ENCODE peak calls at places on chromosomes 16 and 17, in six cellular contexts. Y is activated CD8-positive, alpha-beta memory T cell treated with anti-CD3 and anti-CD28 coated beads, Interleukin-2, amount 10 ng/mL, durations not matched to agents 7 days and 5 days; P is stimulated activated naive CD4-positive, alpha-beta T cell treated with Interleukin-2 at 50 U/mL for 16 hours; K is stimulated activated CD8-positive, alpha-beta memory T cell treated with anti-CD3 and anti-CD28 coated beads, Interleukin-7, amount 100 ng/mL, for 1 hour; Q is activated CD4-positive, alpha-beta T cell treated with anti-CD3 and anti-CD28 coated beads, Interleukin-2, amount 10 ng/mL, durations not matched to agents 7 days and 5 days; B is mesothelial cell of epicardium. N is an unnamed sample.

GRCh38 chr17:67855504-67856324 is 30.4 kb downstream of the BPTF start:
- DNase-seq in P (no peak), Q (no peak), B (no peak), Y (no peak), K (no peak), N (no peak)

GRCh38 chr16:89363621-89364393 is 126.6 kb downstream of the ANKRD11 start:
- DNase-seq in B (no peak), Q (peak), Y (peak), K (no peak), P (peak), N (peak)

GRCh38 chr17:45046536-45047125 is 4.8 kb downstream of the DCAKD start:
- DNase-seq in B (no peak), Q (no peak), K (no peak), P (no peak), Y (no peak), N (no peak)

GRCh38 chr16:87874639-87875472 is 5.5 kb upstream of the SLC7A5 start:
- DNase-seq in Y (peak), Q (peak), K (peak), B (no peak), P (peak), N (no peak)

GRCh38 chr16:80806957-80807356 is 2.6 kb upstream of the CDYL2 start:
- DNase-seq in P (peak), B (no peak), Y (peak), Q (peak), K (no peak), N (no peak)

GRCh38 chr17:80991645-80992076 is at the start of gene CHMP6:
- DNase-seq in P (peak), B (peak), Y (peak), K (peak), Q (peak), N (peak)

GRCh38 chr17:8015957-8016631 is 13.7 kb downstream of the GUCY2D start:
- DNase-seq in Q (no peak), P (peak), B (peak), K (no peak), Y (no peak), N (peak)

GRCh38 chr16:85391175-85391707 is 221.9 kb upstream of the GSE1 start:
- DNase-seq in K (no peak), Y (no peak), P (no peak), Q (no peak), B (peak), N (peak)

GRCh38 chr17:948284-948852 is 31.2 kb downstream of the NXN start:
- DNase-seq in Q (no peak), K (no peak), B (no peak), P (no peak), Y (no peak), N (peak)

GRCh38 chr17:41800601-41801373 is 11.0 kb downstream of the P3H4 start:
- DNase-seq in B (peak), Q (no peak), K (no peak), Y (no peak), P (no peak), N (peak)

GRCh38 chr17:17572010-17572785 is 19.3 kb downstream of the PEMT start:
- DNase-seq in Q (no peak), Y (no peak), K (no peak), B (no peak), P (no peak), N (no peak)

GRCh38 chr17:41967921-41968578 is 1.5 kb downstream of the CNP start:
- DNase-seq in K (no peak), P (no peak), Y (no peak), Q (no peak), B (no peak), N (peak)

GRCh38 chr17:47714773-47715396 is 18.2 kb upstream of the TBX21 start:
- DNase-seq in K (no peak), Q (no peak), B (no peak), Y (peak), P (no peak), N (no peak)

GRCh38 chr16:2451851-2452320 is 8.0 kb upstream of the TEDC2 start:
- DNase-seq in K (no peak), B (no peak), Q (no peak), P (no peak), Y (no peak), N (no peak)

GRCh38 chr17:42792545-42792944 is 6.0 kb downstream of the COA3 start:
- DNase-seq in Y (no peak), P (no peak), Q (no peak), K (no peak), B (no peak), N (no peak)

GRCh38 chr16:86946396-86946795 is 368.0 kb downstream of the FOXL1 start:
- DNase-seq in Q (no peak), B (no peak), Y (no peak), K (no peak), P (no peak), N (peak)

GRCh38 chr16:24525970-24526559 is 13.3 kb upstream of the RBBP6 start:
- DNase-seq in P (no peak), Q (no peak), K (no peak), Y (no peak), B (peak), N (no peak)

GRCh38 chr17:47280072-47280811 is 26.6 kb downstream of the ITGB3 start:
- DNase-seq in Y (no peak), B (no peak), P (no peak), Q (no peak), K (no peak), N (peak)

GRCh38 chr17:74204474-74204873 is 996 bp downstream of the RPL38 start:
- DNase-seq in Y (no peak), Q (no peak), B (no peak), P (no peak), K (no peak), N (no peak)

GRCh38 chr17:8149419-8150193 is 2.6 kb downstream of the PER1 start:
- DNase-seq in Q (no peak), B (no peak), P (no peak), Y (no peak), K (no peak), N (peak)

GRCh38 chr17:14541714-14542113 is 240.8 kb downstream of the HS3ST3B1 start:
- DNase-seq in Q (no peak), Y (no peak), P (no peak), K (no peak), B (no peak), N (no peak)

GRCh38 chr17:4433515-4434031 is at the start of gene SPNS3:
- DNase-seq in P (no peak), B (no peak), Q (peak), K (no peak), Y (peak), N (no peak)

GRCh38 chr17:45288825-45289224 is 26.9 kb upstream of the SPATA32 start:
- DNase-seq in B (no peak), K (no peak), P (no peak), Q (no peak), Y (no peak), N (no peak)

GRCh38 chr16:62035115-62036092 is 834 bp downstream of the CDH8 start:
- DNase-seq in K (no peak), Y (no peak), Q (no peak), B (peak), P (no peak), N (no peak)

GRCh38 chr16:50300942-50301625 is 34.7 kb downstream of the ADCY7 start:
- DNase-seq in Q (no peak), P (no peak), B (no peak), Y (no peak), K (no peak), N (peak)

GRCh38 chr17:73434154-73434553 is 122.4 kb upstream of the CDC42EP4 start:
- DNase-seq in K (no peak), Y (no peak), B (no peak), Q (no peak), P (no peak), N (peak)

GRCh38 chr17:64216385-64217248 is 46.4 kb downstream of the TEX2 start:
- DNase-seq in K (no peak), B (no peak), Y (no peak), P (no peak), Q (no peak), N (no peak)

GRCh38 chr17:73769480-73769879 is 125.2 kb upstream of the SDK2 start:
- DNase-seq in K (no peak), Q (no peak), Y (no peak), B (no peak), P (no peak), N (peak)

N was measured in kidney.